ENCODE peak calls at places on chromosomes 11 and 22, in seven cellular contexts. J is stomach, R is tibial nerve, H is heart left ventricle, D is H54, Y is GM12891, Z is IMR-90. O is an unnamed sample.
A peak's percentile ranks its signal among the peaks of the same experiment; 100 is the strongest.

GRCh38 chr22:26711205-26711958 is 54.0 kb downstream of the MIAT start:
- DNase-seq in J (peak; percentile 26), R (no peak), H (no peak), D (no peak), Y (peak; percentile 37), Z (peak; percentile 62), O (no peak)

GRCh38 chr22:23245799-23246136 is 65.5 kb downstream of the BCR start:
- DNase-seq in J (no peak), R (no peak), H (no peak), D (no peak), Y (no peak), Z (peak; percentile 21), O (no peak)

GRCh38 chr11:27108809-27109208 is 68.2 kb downstream of the BBOX1 start:
- DNase-seq in J (no peak), R (no peak), H (no peak), D (no peak), Y (no peak), Z (no peak), O (no peak)

GRCh38 chr22:30435674-30436126 is 10.1 kb downstream of the MTFP1 start:
- DNase-seq in J (peak; percentile 56), R (no peak), H (no peak), D (no peak), Y (no peak), Z (no peak), O (no peak)

GRCh38 chr22:47597041-47597440 is 834.6 kb downstream of the TBC1D22A start:
- DNase-seq in J (no peak), R (no peak), H (no peak), D (no peak), Y (no peak), Z (no peak), O (peak; percentile 57)

GRCh38 chr22:36682835-36683234 is 20.7 kb downstream of the CACNG2 start:
- DNase-seq in J (no peak), R (no peak), H (no peak), D (no peak), Y (no peak), Z (no peak), O (no peak)

GRCh38 chr22:36008131-36008530 is 20.5 kb downstream of the RBFOX2 start:
- DNase-seq in J (no peak), R (no peak), H (no peak), D (no peak), Y (no peak), Z (no peak), O (no peak)

GRCh38 chr11:104731890-104732289 is 166.4 kb downstream of the CASP12 start:
- DNase-seq in J (no peak), R (no peak), H (no peak), D (no peak), Y (no peak), Z (no peak), O (no peak)

GRCh38 chr22:25126510-25126909 is 73.1 kb upstream of the CRYBB3 start:
- DNase-seq in J (no peak), R (no peak), H (no peak), D (no peak), Y (no peak), Z (no peak), O (no peak)

GRCh38 chr11:44630511-44631210 is 65.2 kb downstream of the CD82 start:
- DNase-seq in J (peak; percentile 7), R (no peak), H (no peak), D (no peak), Y (no peak), Z (no peak), O (no peak)

GRCh38 chr11:75024764-75025211 is 36.1 kb downstream of the NEU3 start:
- DNase-seq in J (no peak), R (no peak), H (no peak), D (no peak), Y (no peak), Z (no peak), O (no peak)

GRCh38 chr11:76649964-76650363 is 20.6 kb downstream of the LRRC32 start:
- DNase-seq in J (no peak), R (no peak), H (no peak), D (no peak), Y (no peak), Z (no peak), O (no peak)

GRCh38 chr11:44746894-44747293 is 20.1 kb downstream of the TSPAN18 start:
- DNase-seq in J (no peak), R (no peak), H (peak; percentile 76), D (no peak), Y (no peak), Z (no peak), O (no peak)

GRCh38 chr22:35721954-35722353 is 4.3 kb downstream of the APOL5 start:
- DNase-seq in J (no peak), R (no peak), H (no peak), D (no peak), Y (no peak), Z (no peak), O (no peak)

DNA sequence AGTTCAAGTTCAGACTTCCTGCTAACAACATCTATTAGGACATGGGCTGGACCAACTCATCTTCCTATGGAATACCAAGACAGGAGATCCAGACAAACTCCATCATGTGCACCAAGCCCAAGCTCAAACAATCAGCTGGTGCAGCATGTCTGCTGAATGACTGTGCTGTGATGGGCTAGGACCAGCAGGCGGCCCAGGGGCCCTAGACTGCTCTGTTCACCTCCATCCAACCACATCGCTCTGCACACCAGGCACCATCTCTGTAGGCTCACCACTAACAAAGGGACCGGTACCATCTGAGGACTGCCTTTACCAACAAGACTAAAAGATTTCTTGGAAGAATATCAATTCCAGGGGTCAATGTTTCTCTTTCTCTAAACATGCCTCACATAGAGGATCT is 10.3 kb downstream of the BRD1 start:
- DNase-seq in J (no peak), R (no peak), H (no peak), D (no peak), Y (no peak), Z (no peak), O (no peak)
- TF ChIP-seq POLR2A in J (no peak), R (no peak), H (no peak), D (no peak), Y (no peak), Z (no peak), O (no peak)

DNA sequence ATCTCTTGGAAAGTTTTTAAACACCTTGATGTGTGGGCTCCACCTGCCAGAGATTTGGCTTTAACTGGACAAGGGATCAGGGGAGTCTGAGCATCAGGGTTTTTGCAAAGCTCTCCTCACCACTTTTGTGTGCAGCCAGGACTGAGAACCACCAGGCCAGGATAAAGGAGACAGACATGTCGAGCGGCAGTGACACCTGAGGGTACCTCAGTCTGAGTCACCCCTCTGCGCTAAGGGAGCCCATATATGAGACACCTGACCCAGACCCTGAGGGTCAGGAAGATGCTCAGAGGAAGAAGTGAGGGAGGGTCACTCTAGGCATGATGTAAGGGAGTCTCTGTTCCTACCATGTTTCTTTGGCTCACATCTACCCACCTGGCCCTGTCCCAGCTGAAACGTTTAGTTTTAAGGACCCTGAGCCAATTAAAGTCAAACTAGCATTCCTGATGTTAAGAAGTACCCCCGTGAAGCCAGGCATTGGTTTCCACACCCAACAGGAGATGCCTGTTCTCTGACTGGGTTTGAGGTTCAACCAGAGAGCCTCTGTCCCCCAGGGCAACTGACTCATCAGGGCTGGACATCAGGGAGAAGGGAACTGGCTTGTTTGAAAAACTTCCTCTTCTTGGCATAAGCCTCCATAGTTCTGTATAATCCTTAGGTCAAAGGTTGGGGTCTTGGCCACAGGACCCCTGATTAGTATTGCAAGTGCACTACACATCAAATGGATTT is 72.4 kb upstream of the BIRC3 start:
- DNase-seq in J (no peak), R (no peak), H (no peak), D (peak; percentile 50), Y (no peak), Z (peak; percentile 87), O (no peak)
- TF ChIP-seq POLR2A in J (no peak), R (no peak), H (no peak), D (no peak), Y (no peak), Z (no peak), O (no peak)

GRCh38 chr11:64874841-64875240 is 3.6 kb downstream of the EHD1 start:
- DNase-seq in J (no peak), R (no peak), H (no peak), D (no peak), Y (no peak), Z (no peak), O (no peak)

GRCh38 chr11:64875369-64876225 is 2.8 kb downstream of the EHD1 start:
- DNase-seq in J (no peak), R (no peak), H (no peak), D (no peak), Y (no peak), Z (no peak), O (no peak)

GRCh38 chr11:64876835-64877341 is 1.5 kb downstream of the EHD1 start:
- DNase-seq in J (peak; percentile 81), R (no peak), H (no peak), D (no peak), Y (no peak), Z (peak; percentile 46), O (no peak)

GRCh38 chr11:64877390-64878222 is 815 bp downstream of the EHD1 start:
- DNase-seq in J (no peak), R (no peak), H (no peak), D (no peak), Y (no peak), Z (no peak), O (no peak)

DNA sequence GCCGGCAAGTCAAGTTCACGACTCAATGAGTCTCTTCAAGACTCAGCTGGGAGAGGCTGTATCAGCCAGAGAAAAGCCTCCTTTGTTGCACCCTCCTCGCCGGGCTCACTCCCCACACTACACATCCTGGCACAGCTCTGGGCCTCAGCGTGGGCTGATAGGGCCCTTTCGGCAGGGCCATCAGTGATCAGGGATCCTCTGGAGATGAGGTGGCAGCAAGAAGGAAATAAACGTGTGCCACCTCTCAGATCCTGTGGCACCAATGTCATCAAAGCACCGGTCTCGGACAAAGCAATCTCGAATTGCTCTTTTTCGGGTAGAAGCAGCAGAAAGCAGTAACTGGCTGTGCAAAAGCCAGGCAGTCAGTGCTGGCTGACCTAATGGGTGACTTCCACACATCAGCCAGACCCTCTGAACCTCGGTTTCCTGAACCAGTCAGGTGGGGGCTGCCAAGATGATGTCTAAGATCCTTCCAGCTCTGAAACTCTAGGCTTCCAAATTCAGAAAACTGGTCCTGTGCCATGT is 2.1 kb downstream of the EHD1 start:
- DNase-seq in J (no peak), R (no peak), H (no peak), D (no peak), Y (no peak), Z (no peak), O (no peak)
- TF ChIP-seq POLR2A in J (no peak), R (no peak), H (no peak), D (no peak), Y (no peak), Z (no peak), O (no peak)

DNA sequence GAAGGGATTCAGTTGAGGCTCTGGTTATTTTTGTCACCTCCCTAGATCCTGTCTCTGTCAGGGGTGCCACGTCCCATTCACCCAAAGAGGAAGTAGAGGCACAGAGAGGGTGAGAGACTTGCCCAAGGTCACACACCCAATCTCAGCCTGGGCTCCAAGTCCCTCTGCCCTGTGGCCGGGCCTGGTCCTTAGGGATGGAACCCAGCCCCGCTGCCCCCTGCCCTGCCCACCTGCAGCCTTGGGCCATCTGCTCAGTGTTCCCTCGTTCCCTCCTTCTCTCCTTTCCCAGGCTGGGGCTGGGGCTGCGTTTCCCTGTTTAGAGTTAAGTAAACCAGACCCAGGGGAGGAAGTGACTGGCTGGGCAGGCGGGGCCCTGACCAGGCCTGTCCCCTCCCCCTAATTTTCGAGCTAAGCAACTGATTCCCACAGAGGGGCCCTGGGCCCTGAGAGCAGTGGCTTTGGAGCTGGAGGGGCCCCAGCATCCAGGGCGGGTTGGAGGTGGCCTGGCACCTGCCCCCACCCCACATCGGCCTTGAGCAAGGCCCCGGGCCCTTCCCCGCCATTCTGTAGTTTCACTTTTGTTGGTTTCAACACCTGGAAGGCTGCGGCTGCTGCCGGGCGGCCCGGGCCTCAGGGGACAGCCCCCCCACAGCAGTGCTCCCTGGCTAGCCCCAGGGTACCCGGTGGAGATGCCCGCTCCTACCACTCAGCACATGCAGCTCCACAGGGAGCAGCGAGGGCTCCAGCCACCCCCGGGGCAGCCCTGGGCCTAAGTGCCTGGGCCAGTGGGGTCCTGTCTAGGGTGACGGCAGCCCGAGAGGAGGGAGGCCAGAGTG is 1.5 kb downstream of the TCIRG1 start:
- DNase-seq in J (peak; percentile 75), R (peak; percentile 48), H (peak; percentile 75), D (peak; percentile 64), Y (peak; percentile 88), Z (peak; percentile 73), O (peak; percentile 94)
- TF ChIP-seq POLR2A in J (no peak), R (no peak), H (peak; percentile 28), D (peak; percentile 47), Y (no peak), Z (peak; percentile 50), O (no peak)